ENCODE peak calls at places on chromosomes 11 and 22, in ten cellular contexts. One of them, this sample, is unnamed.

GRCh38 chr11:132649277-132649676 is 883.0 kb downstream of the OPCML start:
- DNase-seq in sigmoid colon: no peak
- DNase-seq in ovary: no peak
- DNase-seq in esophagus muscularis mucosa: peak; percentile 70
- DNase-seq in upper lobe of left lung: no peak
- DNase-seq in stomach: no peak
- DNase-seq in tibial nerve: no peak
- DNase-seq in H1: no peak
- DNase-seq in A549: no peak
- DNase-seq in SK-N-SH: no peak
- DNase-seq in this sample: no peak

GRCh38 chr22:44668190-44668885 is 33.7 kb upstream of the PRR5 start:
- DNase-seq in A549: no peak
- DNase-seq in sigmoid colon: peak; percentile 64
- DNase-seq in H1: no peak
- DNase-seq in ovary: peak; percentile 64
- DNase-seq in SK-N-SH: peak; percentile 90
- DNase-seq in tibial nerve: no peak
- DNase-seq in esophagus muscularis mucosa: no peak
- DNase-seq in stomach: no peak
- DNase-seq in upper lobe of left lung: no peak
- DNase-seq in this sample: no peak

GRCh38 chr11:108565653-108566052 is 27.9 kb downstream of the EXPH5 start:
- DNase-seq in sigmoid colon: no peak
- DNase-seq in esophagus muscularis mucosa: no peak
- DNase-seq in H1: no peak
- DNase-seq in stomach: peak; percentile 36
- DNase-seq in upper lobe of left lung: no peak
- DNase-seq in SK-N-SH: no peak
- DNase-seq in A549: no peak
- DNase-seq in tibial nerve: no peak
- DNase-seq in ovary: no peak
- DNase-seq in this sample: no peak

GRCh38 chr11:14248577-14248976 is 110.4 kb downstream of the RRAS2 start:
- DNase-seq in upper lobe of left lung: no peak
- DNase-seq in esophagus muscularis mucosa: no peak
- DNase-seq in stomach: no peak
- DNase-seq in SK-N-SH: peak; percentile 43
- DNase-seq in tibial nerve: peak; percentile 17
- DNase-seq in ovary: no peak
- DNase-seq in A549: no peak
- DNase-seq in sigmoid colon: no peak
- DNase-seq in H1: no peak
- DNase-seq in this sample: no peak

GRCh38 chr11:121113611-121114010 is 12.6 kb downstream of the TECTA start:
- DNase-seq in tibial nerve: no peak
- DNase-seq in stomach: no peak
- DNase-seq in A549: no peak
- DNase-seq in ovary: no peak
- DNase-seq in upper lobe of left lung: no peak
- DNase-seq in H1: no peak
- DNase-seq in esophagus muscularis mucosa: no peak
- DNase-seq in sigmoid colon: no peak
- DNase-seq in SK-N-SH: no peak
- DNase-seq in this sample: no peak

GRCh38 chr11:73566977-73567755 is 30.7 kb downstream of the FAM168A start:
- DNase-seq in SK-N-SH: no peak
- DNase-seq in ovary: no peak
- DNase-seq in A549: no peak
- DNase-seq in sigmoid colon: no peak
- DNase-seq in tibial nerve: no peak
- DNase-seq in H1: no peak
- DNase-seq in upper lobe of left lung: no peak
- DNase-seq in stomach: no peak
- DNase-seq in esophagus muscularis mucosa: no peak
- DNase-seq in this sample: no peak

GRCh38 chr22:43293661-43294392 is 49.3 kb downstream of the SCUBE1 start:
- DNase-seq in A549: peak; percentile 32
- DNase-seq in tibial nerve: peak; percentile 72
- DNase-seq in H1: no peak
- DNase-seq in upper lobe of left lung: peak; percentile 73
- DNase-seq in SK-N-SH: no peak
- DNase-seq in stomach: peak; percentile 57
- DNase-seq in esophagus muscularis mucosa: peak; percentile 96
- DNase-seq in ovary: peak; percentile 84
- DNase-seq in sigmoid colon: peak; percentile 97
- DNase-seq in this sample: peak; percentile 79

GRCh38 chr11:113991170-113991569 is 16.3 kb downstream of the HTR3A start:
- DNase-seq in stomach: no peak
- DNase-seq in A549: no peak
- DNase-seq in esophagus muscularis mucosa: no peak
- DNase-seq in H1: no peak
- DNase-seq in sigmoid colon: no peak
- DNase-seq in SK-N-SH: no peak
- DNase-seq in tibial nerve: no peak
- DNase-seq in upper lobe of left lung: no peak
- DNase-seq in ovary: peak; percentile 62
- DNase-seq in this sample: no peak

GRCh38 chr22:23192558-23192957 is 12.2 kb downstream of the BCR start:
- DNase-seq in esophagus muscularis mucosa: no peak
- DNase-seq in tibial nerve: no peak
- DNase-seq in sigmoid colon: no peak
- DNase-seq in upper lobe of left lung: no peak
- DNase-seq in SK-N-SH: no peak
- DNase-seq in ovary: no peak
- DNase-seq in H1: no peak
- DNase-seq in A549: no peak
- DNase-seq in stomach: no peak
- DNase-seq in this sample: no peak

GRCh38 chr11:2772544-2773031 is 72.8 kb upstream of the KCNQ1OT1 start:
- DNase-seq in sigmoid colon: no peak
- DNase-seq in H1: no peak
- DNase-seq in SK-N-SH: no peak
- DNase-seq in stomach: peak; percentile 23
- DNase-seq in A549: no peak
- DNase-seq in upper lobe of left lung: peak; percentile 10
- DNase-seq in ovary: no peak
- DNase-seq in esophagus muscularis mucosa: peak; percentile 66
- DNase-seq in tibial nerve: no peak
- DNase-seq in this sample: peak; percentile 31

GRCh38 chr11:69382131-69383128 is 88.5 kb downstream of the MYEOV start:
- DNase-seq in SK-N-SH: peak; percentile 6
- DNase-seq in upper lobe of left lung: no peak
- DNase-seq in stomach: peak; percentile 27
- DNase-seq in A549: no peak
- DNase-seq in esophagus muscularis mucosa: no peak
- DNase-seq in tibial nerve: no peak
- DNase-seq in sigmoid colon: peak; percentile 68
- DNase-seq in ovary: peak; percentile 34
- DNase-seq in H1: no peak
- DNase-seq in this sample: peak; percentile 32

GRCh38 chr22:44839061-44839460 is 86.7 kb downstream of the ARHGAP8 start:
- DNase-seq in A549: no peak
- DNase-seq in esophagus muscularis mucosa: no peak
- DNase-seq in stomach: no peak
- DNase-seq in SK-N-SH: no peak
- DNase-seq in ovary: no peak
- DNase-seq in H1: no peak
- DNase-seq in tibial nerve: no peak
- DNase-seq in sigmoid colon: no peak
- DNase-seq in upper lobe of left lung: no peak
- DNase-seq in this sample: no peak

GRCh38 chr22:32754413-32755041 is 47.0 kb upstream of the TIMP3 start:
- DNase-seq in esophagus muscularis mucosa: no peak
- DNase-seq in stomach: no peak
- DNase-seq in ovary: no peak
- DNase-seq in tibial nerve: peak; percentile 45
- DNase-seq in A549: no peak
- DNase-seq in H1: no peak
- DNase-seq in SK-N-SH: no peak
- DNase-seq in upper lobe of left lung: no peak
- DNase-seq in sigmoid colon: no peak
- DNase-seq in this sample: peak; percentile 16

GRCh38 chr11:11697796-11698195 is 76.0 kb upstream of the GALNT18 start:
- DNase-seq in upper lobe of left lung: no peak
- DNase-seq in sigmoid colon: no peak
- DNase-seq in SK-N-SH: no peak
- DNase-seq in stomach: no peak
- DNase-seq in H1: no peak
- DNase-seq in tibial nerve: no peak
- DNase-seq in ovary: no peak
- DNase-seq in A549: no peak
- DNase-seq in esophagus muscularis mucosa: no peak
- DNase-seq in this sample: no peak

GRCh38 chr11:3163241-3163981 is 1.7 kb downstream of the OSBPL5 start:
- DNase-seq in A549: no peak
- DNase-seq in upper lobe of left lung: no peak
- DNase-seq in ovary: peak; percentile 33
- DNase-seq in sigmoid colon: no peak
- DNase-seq in tibial nerve: no peak
- DNase-seq in esophagus muscularis mucosa: no peak
- DNase-seq in stomach: no peak
- DNase-seq in SK-N-SH: peak; percentile 71
- DNase-seq in H1: no peak
- DNase-seq in this sample: peak; percentile 9

GRCh38 chr11:31636983-31637382 is 127.4 kb downstream of the ELP4 start:
- DNase-seq in sigmoid colon: no peak
- DNase-seq in H1: no peak
- DNase-seq in upper lobe of left lung: no peak
- DNase-seq in tibial nerve: no peak
- DNase-seq in A549: no peak
- DNase-seq in esophagus muscularis mucosa: no peak
- DNase-seq in stomach: no peak
- DNase-seq in ovary: no peak
- DNase-seq in SK-N-SH: no peak
- DNase-seq in this sample: no peak
- H3K4me3 ChIP-seq in sigmoid colon: no peak overlapping the region
- H3K4me3 ChIP-seq in H1: no peak overlapping the region
- H3K4me3 ChIP-seq in upper lobe of left lung: no peak overlapping the region
- H3K4me3 ChIP-seq in tibial nerve: no peak overlapping the region
- H3K4me3 ChIP-seq in A549: no peak overlapping the region
- H3K4me3 ChIP-seq in esophagus muscularis mucosa: no peak overlapping the region
- H3K4me3 ChIP-seq in stomach: no peak overlapping the region
- H3K4me3 ChIP-seq in ovary: no peak overlapping the region
- H3K4me3 ChIP-seq in SK-N-SH: no peak overlapping the region
- H3K4me3 ChIP-seq in this sample: no peak overlapping the region

GRCh38 chr11:75273331-75273988 is 32.9 kb downstream of the TPBGL start:
- DNase-seq in upper lobe of left lung: peak; percentile 16
- DNase-seq in sigmoid colon: peak; percentile 56
- DNase-seq in tibial nerve: no peak
- DNase-seq in stomach: no peak
- DNase-seq in SK-N-SH: no peak
- DNase-seq in A549: no peak
- DNase-seq in ovary: peak; percentile 21
- DNase-seq in esophagus muscularis mucosa: no peak
- DNase-seq in H1: no peak
- DNase-seq in this sample: no peak
- TF ChIP-seq EP300 in upper lobe of left lung: no peak
- TF ChIP-seq EP300 in sigmoid colon: no peak
- TF ChIP-seq EP300 in tibial nerve: no peak
- TF ChIP-seq EP300 in stomach: no peak
- TF ChIP-seq EP300 in SK-N-SH: no peak
- TF ChIP-seq EP300 in A549: no peak
- TF ChIP-seq EP300 in ovary: no peak
- TF ChIP-seq EP300 in esophagus muscularis mucosa: no peak
- TF ChIP-seq EP300 in H1: no peak
- TF ChIP-seq EP300 in this sample: no peak

GRCh38 chr22:46079093-46079860 is 71.0 kb upstream of the PPARA start:
- DNase-seq in ovary: peak; percentile 56
- DNase-seq in H1: no peak
- DNase-seq in stomach: peak; percentile 24
- DNase-seq in upper lobe of left lung: peak; percentile 19
- DNase-seq in SK-N-SH: no peak
- DNase-seq in tibial nerve: no peak
- DNase-seq in sigmoid colon: peak; percentile 68
- DNase-seq in A549: no peak
- DNase-seq in esophagus muscularis mucosa: no peak
- DNase-seq in this sample: peak; percentile 7
- H3K4me3 ChIP-seq in ovary: peak overlapping the region; percentile 78
- H3K4me3 ChIP-seq in H1: no peak overlapping the region
- H3K4me3 ChIP-seq in stomach: peak overlapping the region; percentile 91
- H3K4me3 ChIP-seq in upper lobe of left lung: peak overlapping the region; percentile 31
- H3K4me3 ChIP-seq in SK-N-SH: peak overlapping the region; percentile 90
- H3K4me3 ChIP-seq in tibial nerve: peak overlapping the region; percentile 95
- H3K4me3 ChIP-seq in sigmoid colon: peak overlapping the region; percentile 44
- H3K4me3 ChIP-seq in A549: peak overlapping the region; percentile 52
- H3K4me3 ChIP-seq in esophagus muscularis mucosa: peak overlapping the region; percentile 90
- H3K4me3 ChIP-seq in this sample: peak overlapping the region; percentile 73

GRCh38 chr22:47206819-47207218 is 444.4 kb downstream of the TBC1D22A start:
- DNase-seq in SK-N-SH: no peak
- DNase-seq in tibial nerve: no peak
- DNase-seq in esophagus muscularis mucosa: peak; percentile 39
- DNase-seq in sigmoid colon: peak; percentile 52
- DNase-seq in ovary: no peak
- DNase-seq in upper lobe of left lung: no peak
- DNase-seq in H1: no peak
- DNase-seq in stomach: peak; percentile 14
- DNase-seq in A549: no peak
- DNase-seq in this sample: no peak

GRCh38 chr22:47205562-47205961 is 443.1 kb downstream of the TBC1D22A start:
- DNase-seq in A549: no peak
- DNase-seq in ovary: no peak
- DNase-seq in sigmoid colon: no peak
- DNase-seq in H1: no peak
- DNase-seq in tibial nerve: no peak
- DNase-seq in SK-N-SH: no peak
- DNase-seq in stomach: peak; percentile 15
- DNase-seq in upper lobe of left lung: no peak
- DNase-seq in esophagus muscularis mucosa: peak; percentile 72
- DNase-seq in this sample: no peak

GRCh38 chr22:47207387-47207786 is 444.9 kb downstream of the TBC1D22A start:
- DNase-seq in sigmoid colon: peak; percentile 57
- DNase-seq in SK-N-SH: no peak
- DNase-seq in esophagus muscularis mucosa: no peak
- DNase-seq in ovary: no peak
- DNase-seq in A549: no peak
- DNase-seq in upper lobe of left lung: peak; percentile 10
- DNase-seq in stomach: peak; percentile 23
- DNase-seq in tibial nerve: no peak
- DNase-seq in H1: no peak
- DNase-seq in this sample: no peak

GRCh38 chr22:47205081-47205491 is 442.6 kb downstream of the TBC1D22A start:
- DNase-seq in H1: no peak
- DNase-seq in SK-N-SH: no peak
- DNase-seq in ovary: no peak
- DNase-seq in stomach: peak; percentile 19
- DNase-seq in upper lobe of left lung: no peak
- DNase-seq in esophagus muscularis mucosa: no peak
- DNase-seq in tibial nerve: no peak
- DNase-seq in sigmoid colon: peak; percentile 41
- DNase-seq in A549: no peak
- DNase-seq in this sample: no peak

DNA sequence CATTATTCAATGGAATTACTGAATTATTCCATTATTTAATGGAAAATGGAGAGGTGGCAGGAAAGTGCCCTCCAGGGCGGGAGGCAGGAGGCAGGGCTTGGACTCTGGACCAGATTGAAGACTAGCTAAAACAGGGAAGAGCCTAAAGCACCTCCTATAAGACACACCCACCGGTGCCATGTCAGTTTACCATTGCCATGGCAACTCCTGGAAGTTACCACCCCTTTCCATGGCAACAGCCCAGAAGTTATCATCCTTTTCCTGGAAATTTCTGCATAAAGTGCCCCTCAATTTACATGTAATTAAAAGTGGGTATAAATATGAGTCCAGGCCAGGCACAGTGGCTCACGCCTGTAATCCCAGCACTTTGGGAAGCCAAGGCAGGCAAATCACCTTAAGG is 443.7 kb downstream of the TBC1D22A start:
- DNase-seq in sigmoid colon: peak; percentile 33
- DNase-seq in stomach: no peak
- DNase-seq in esophagus muscularis mucosa: peak; percentile 45
- DNase-seq in tibial nerve: no peak
- DNase-seq in upper lobe of left lung: no peak
- DNase-seq in SK-N-SH: no peak
- DNase-seq in H1: no peak
- DNase-seq in ovary: no peak
- DNase-seq in A549: no peak
- DNase-seq in this sample: no peak
- TF ChIP-seq EP300 in sigmoid colon: no peak
- TF ChIP-seq EP300 in stomach: no peak
- TF ChIP-seq EP300 in esophagus muscularis mucosa: no peak
- TF ChIP-seq EP300 in tibial nerve: no peak
- TF ChIP-seq EP300 in upper lobe of left lung: no peak
- TF ChIP-seq EP300 in SK-N-SH: no peak
- TF ChIP-seq EP300 in H1: no peak
- TF ChIP-seq EP300 in ovary: no peak
- TF ChIP-seq EP300 in A549: no peak
- TF ChIP-seq EP300 in this sample: no peak